ENCODE peak calls at places on chromosome 22, in nine cellular contexts. One of them, this sample, is unnamed.
A peak's percentile ranks its signal among the peaks of the same experiment; 100 is the strongest.

GRCh38 chr22:26756675-26757293 is 99.4 kb downstream of the MIAT start:
- DNase-seq in GM23248: peak; percentile 87
- DNase-seq in PC-9: no peak
- DNase-seq in PC-3: peak; percentile 37
- DNase-seq in H1: peak; percentile 98
- DNase-seq in MM.1S: peak; percentile 33
- DNase-seq in GM23338: peak; percentile 84
- DNase-seq in HCT116: peak; percentile 8
- DNase-seq in neural progenitor cell: peak; percentile 84
- DNase-seq in this sample: no peak

GRCh38 chr22:49178246-49179005 is 649.2 kb downstream of the BRD1 start:
- DNase-seq in GM23248: no peak
- DNase-seq in PC-9: no peak
- DNase-seq in PC-3: no peak
- DNase-seq in H1: no peak
- DNase-seq in MM.1S: no peak
- DNase-seq in GM23338: no peak
- DNase-seq in HCT116: no peak
- DNase-seq in neural progenitor cell: no peak
- DNase-seq in this sample: no peak

GRCh38 chr22:47148956-47149748 is 386.7 kb downstream of the TBC1D22A start:
- DNase-seq in GM23248: no peak
- DNase-seq in PC-9: no peak
- DNase-seq in PC-3: no peak
- DNase-seq in H1: no peak
- DNase-seq in MM.1S: no peak
- DNase-seq in GM23338: no peak
- DNase-seq in HCT116: no peak
- DNase-seq in neural progenitor cell: no peak
- DNase-seq in this sample: no peak

GRCh38 chr22:18998998-18999397 is 62.9 kb upstream of the PRODH start:
- DNase-seq in GM23248: peak; percentile 5
- DNase-seq in PC-9: no peak
- DNase-seq in PC-3: no peak
- DNase-seq in H1: peak; percentile 92
- DNase-seq in MM.1S: no peak
- DNase-seq in GM23338: peak; percentile 92
- DNase-seq in HCT116: no peak
- DNase-seq in neural progenitor cell: peak; percentile 80
- DNase-seq in this sample: no peak

GRCh38 chr22:19176732-19177131 is 1.8 kb downstream of the SLC25A1 start:
- DNase-seq in GM23248: no peak
- DNase-seq in PC-9: no peak
- DNase-seq in PC-3: no peak
- DNase-seq in H1: no peak
- DNase-seq in MM.1S: no peak
- DNase-seq in GM23338: no peak
- DNase-seq in HCT116: no peak
- DNase-seq in neural progenitor cell: peak; percentile 6
- DNase-seq in this sample: no peak

GRCh38 chr22:46067159-46068111 is 82.9 kb upstream of the PPARA start:
- DNase-seq in GM23248: peak; percentile 56
- DNase-seq in PC-9: no peak
- DNase-seq in PC-3: peak; percentile 36
- DNase-seq in H1: no peak
- DNase-seq in MM.1S: no peak
- DNase-seq in GM23338: no peak
- DNase-seq in HCT116: no peak
- DNase-seq in neural progenitor cell: no peak
- DNase-seq in this sample: no peak

GRCh38 chr22:32534252-32535215 is 59.9 kb downstream of the FBXO7 start:
- DNase-seq in GM23248: peak; percentile 85
- DNase-seq in PC-9: no peak
- DNase-seq in PC-3: no peak
- DNase-seq in H1: no peak
- DNase-seq in MM.1S: no peak
- DNase-seq in GM23338: no peak
- DNase-seq in HCT116: no peak
- DNase-seq in neural progenitor cell: no peak
- DNase-seq in this sample: no peak

GRCh38 chr22:27577570-27577969 is 224.0 kb downstream of the MN1 start:
- DNase-seq in GM23248: no peak
- DNase-seq in PC-9: no peak
- DNase-seq in PC-3: no peak
- DNase-seq in H1: no peak
- DNase-seq in MM.1S: no peak
- DNase-seq in GM23338: no peak
- DNase-seq in HCT116: no peak
- DNase-seq in neural progenitor cell: no peak
- DNase-seq in this sample: no peak

GRCh38 chr22:34696557-34696956 is 369.4 kb upstream of the ISX start:
- DNase-seq in GM23248: peak; percentile 1
- DNase-seq in PC-9: no peak
- DNase-seq in PC-3: no peak
- DNase-seq in H1: peak; percentile 45
- DNase-seq in MM.1S: no peak
- DNase-seq in GM23338: peak; percentile 74
- DNase-seq in HCT116: no peak
- DNase-seq in neural progenitor cell: peak; percentile 70
- DNase-seq in this sample: no peak

GRCh38 chr22:24503137-24503850 is 8.2 kb downstream of the UPB1 start:
- DNase-seq in GM23248: peak; percentile 85
- DNase-seq in PC-9: peak; percentile 55
- DNase-seq in PC-3: peak; percentile 47
- DNase-seq in H1: peak; percentile 83
- DNase-seq in MM.1S: peak; percentile 55
- DNase-seq in GM23338: peak; percentile 83
- DNase-seq in HCT116: peak; percentile 34
- DNase-seq in neural progenitor cell: peak; percentile 66
- DNase-seq in this sample: no peak

GRCh38 chr22:46071451-46072029 is 78.8 kb upstream of the PPARA start:
- DNase-seq in GM23248: peak; percentile 97
- DNase-seq in PC-9: peak; percentile 80
- DNase-seq in PC-3: peak; percentile 89
- DNase-seq in H1: peak; percentile 76
- DNase-seq in MM.1S: peak; percentile 58
- DNase-seq in GM23338: peak; percentile 59
- DNase-seq in HCT116: peak; percentile 80
- DNase-seq in neural progenitor cell: peak; percentile 74
- DNase-seq in this sample: no peak

GRCh38 chr22:33005476-33005875 is 52.7 kb downstream of the SYN3 start:
- DNase-seq in GM23248: no peak
- DNase-seq in PC-9: no peak
- DNase-seq in PC-3: no peak
- DNase-seq in H1: peak; percentile 7
- DNase-seq in MM.1S: no peak
- DNase-seq in GM23338: no peak
- DNase-seq in HCT116: no peak
- DNase-seq in neural progenitor cell: no peak
- DNase-seq in this sample: no peak

GRCh38 chr22:47367993-47368945 is 605.8 kb downstream of the TBC1D22A start:
- DNase-seq in GM23248: no peak
- DNase-seq in PC-9: no peak
- DNase-seq in PC-3: no peak
- DNase-seq in H1: no peak
- DNase-seq in MM.1S: no peak
- DNase-seq in GM23338: no peak
- DNase-seq in HCT116: no peak
- DNase-seq in neural progenitor cell: no peak
- DNase-seq in this sample: no peak

GRCh38 chr22:26428515-26429457 is at the start of gene ASPHD2:
- DNase-seq in GM23248: peak; percentile 80
- DNase-seq in PC-9: no peak
- DNase-seq in PC-3: peak; percentile 33
- DNase-seq in H1: peak; percentile 75
- DNase-seq in MM.1S: peak; percentile 80
- DNase-seq in GM23338: peak; percentile 84
- DNase-seq in HCT116: no peak
- DNase-seq in neural progenitor cell: peak; percentile 93
- DNase-seq in this sample: no peak

GRCh38 chr22:46830001-46830715 is 67.7 kb downstream of the TBC1D22A start:
- DNase-seq in GM23248: peak; percentile 86
- DNase-seq in PC-9: no peak
- DNase-seq in PC-3: peak; percentile 84
- DNase-seq in H1: peak; percentile 37
- DNase-seq in MM.1S: no peak
- DNase-seq in GM23338: no peak
- DNase-seq in HCT116: no peak
- DNase-seq in neural progenitor cell: no peak
- DNase-seq in this sample: peak; percentile 55

GRCh38 chr22:17368727-17369552 is at the start of gene CECR2:
- DNase-seq in GM23248: no peak
- DNase-seq in PC-9: no peak
- DNase-seq in PC-3: no peak
- DNase-seq in H1: peak; percentile 84
- DNase-seq in MM.1S: peak; percentile 42
- DNase-seq in GM23338: peak; percentile 85
- DNase-seq in HCT116: peak; percentile 34
- DNase-seq in neural progenitor cell: peak; percentile 95
- DNase-seq in this sample: no peak
- TF ChIP-seq EZH2 in GM23248: no peak
- TF ChIP-seq EZH2 in PC-9: no peak
- TF ChIP-seq EZH2 in PC-3: peak; percentile 84
- TF ChIP-seq EZH2 in H1: no peak
- TF ChIP-seq EZH2 in MM.1S: no peak
- TF ChIP-seq EZH2 in GM23338: no peak
- TF ChIP-seq EZH2 in HCT116: no peak
- TF ChIP-seq EZH2 in neural progenitor cell: no peak
- TF ChIP-seq EZH2 in this sample: peak; percentile 95

GRCh38 chr22:42298746-42299145 is 28.3 kb upstream of the TCF20 start:
- DNase-seq in GM23248: no peak
- DNase-seq in PC-9: no peak
- DNase-seq in PC-3: no peak
- DNase-seq in H1: no peak
- DNase-seq in MM.1S: no peak
- DNase-seq in GM23338: no peak
- DNase-seq in HCT116: no peak
- DNase-seq in neural progenitor cell: no peak
- DNase-seq in this sample: no peak

GRCh38 chr22:42294034-42294985 is 23.9 kb upstream of the TCF20 start:
- DNase-seq in GM23248: peak; percentile 60
- DNase-seq in PC-9: no peak
- DNase-seq in PC-3: peak; percentile 23
- DNase-seq in H1: peak; percentile 92
- DNase-seq in MM.1S: no peak
- DNase-seq in GM23338: peak; percentile 92
- DNase-seq in HCT116: no peak
- DNase-seq in neural progenitor cell: peak; percentile 93
- DNase-seq in this sample: no peak

GRCh38 chr22:42297778-42298177 is 27.3 kb upstream of the TCF20 start:
- DNase-seq in GM23248: no peak
- DNase-seq in PC-9: no peak
- DNase-seq in PC-3: no peak
- DNase-seq in H1: no peak
- DNase-seq in MM.1S: no peak
- DNase-seq in GM23338: no peak
- DNase-seq in HCT116: no peak
- DNase-seq in neural progenitor cell: no peak
- DNase-seq in this sample: no peak

GRCh38 chr22:42296381-42296853 is 26.0 kb upstream of the TCF20 start:
- DNase-seq in GM23248: no peak
- DNase-seq in PC-9: no peak
- DNase-seq in PC-3: no peak
- DNase-seq in H1: no peak
- DNase-seq in MM.1S: no peak
- DNase-seq in GM23338: peak; percentile 66
- DNase-seq in HCT116: no peak
- DNase-seq in neural progenitor cell: no peak
- DNase-seq in this sample: no peak

GRCh38 chr22:42296883-42297282 is 26.4 kb upstream of the TCF20 start:
- DNase-seq in GM23248: no peak
- DNase-seq in PC-9: no peak
- DNase-seq in PC-3: no peak
- DNase-seq in H1: no peak
- DNase-seq in MM.1S: no peak
- DNase-seq in GM23338: no peak
- DNase-seq in HCT116: no peak
- DNase-seq in neural progenitor cell: no peak
- DNase-seq in this sample: no peak
- H3K27me3 ChIP-seq in GM23248: no peaks in the 10 kb centered on the region
- H3K27me3 ChIP-seq in PC-9: no peaks in the 10 kb centered on the region
- H3K27me3 ChIP-seq in PC-3: no peaks in the 10 kb centered on the region
- H3K27me3 ChIP-seq in H1: no peaks in the 10 kb centered on the region
- H3K27me3 ChIP-seq in MM.1S: peaks cover 12% of the 10 kb centered on the region
- H3K27me3 ChIP-seq in GM23338: no peaks in the 10 kb centered on the region
- H3K27me3 ChIP-seq in HCT116: no peaks in the 10 kb centered on the region
- H3K27me3 ChIP-seq in neural progenitor cell: no peaks in the 10 kb centered on the region
- H3K27me3 ChIP-seq in this sample: peaks cover 3% of the 10 kb centered on the region

DNA sequence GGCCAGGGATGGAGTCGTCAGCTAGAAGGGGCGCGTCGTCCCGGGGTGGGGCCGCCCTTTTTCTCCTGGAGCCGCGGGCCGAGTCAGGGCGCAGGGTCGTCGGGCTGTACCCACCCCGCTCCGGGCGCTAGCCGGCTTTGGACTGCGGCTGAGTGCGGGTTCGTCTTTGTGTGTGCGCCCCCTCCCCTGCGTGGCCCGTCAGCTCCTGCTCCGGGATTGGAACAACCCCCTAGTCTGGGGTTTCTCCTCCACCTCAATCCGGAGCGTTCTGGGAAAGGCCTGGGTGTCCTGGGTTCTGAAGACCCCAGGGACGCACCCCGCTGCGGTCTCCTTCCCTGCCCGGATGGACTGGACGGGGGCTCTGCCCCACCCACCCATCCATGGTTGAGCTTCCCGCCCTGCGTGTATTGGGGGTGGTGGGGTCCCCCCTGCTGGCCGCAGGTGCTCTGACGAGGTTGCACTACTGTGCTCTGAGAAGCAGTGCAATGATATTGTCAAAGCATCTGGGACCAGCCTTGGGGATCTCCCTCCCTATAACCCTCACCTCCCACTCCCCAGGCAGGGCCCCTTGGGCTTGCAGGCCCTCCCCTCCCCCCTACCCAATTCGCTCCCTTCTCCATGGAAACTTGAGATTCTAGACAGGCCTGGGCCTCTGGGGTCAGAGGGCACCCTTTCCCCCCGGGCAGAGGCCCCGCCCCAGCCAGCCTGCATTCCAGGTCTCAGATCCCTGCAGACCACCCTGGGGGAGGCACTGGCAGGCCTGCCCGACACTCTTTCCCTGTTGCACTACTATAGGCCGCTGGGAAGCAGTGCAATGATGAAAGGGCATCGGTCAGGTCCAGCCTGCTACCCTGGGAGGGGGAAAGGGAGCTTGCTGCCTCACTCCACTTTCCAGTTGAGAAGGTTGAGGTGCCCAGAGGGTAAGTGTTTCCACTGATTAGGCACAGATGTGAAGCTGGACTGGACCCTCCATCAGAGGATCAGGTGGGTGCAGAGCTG is 10.7 kb downstream of the SDF2L1 start:
- DNase-seq in GM23248: no peak
- DNase-seq in PC-9: no peak
- DNase-seq in PC-3: no peak
- DNase-seq in H1: peak; percentile 67
- DNase-seq in MM.1S: no peak
- DNase-seq in GM23338: peak; percentile 66
- DNase-seq in HCT116: no peak
- DNase-seq in neural progenitor cell: peak; percentile 92
- DNase-seq in this sample: no peak
- H2AFZ ChIP-seq in GM23248: peak overlapping the region; percentile 97
- H2AFZ ChIP-seq in PC-9: peak overlapping the region; percentile 87
- H2AFZ ChIP-seq in PC-3: peak overlapping the region; percentile 98
- H2AFZ ChIP-seq in H1: no peak overlapping the region
- H2AFZ ChIP-seq in MM.1S: peak overlapping the region; percentile 100
- H2AFZ ChIP-seq in GM23338: peak overlapping the region; percentile 73
- H2AFZ ChIP-seq in HCT116: no peak overlapping the region
- H2AFZ ChIP-seq in neural progenitor cell: no peak overlapping the region
- H2AFZ ChIP-seq in this sample: peak overlapping the region; percentile 88

GRCh38 chr22:50529416-50530279 is at the start of gene TYMP:
- DNase-seq in GM23248: peak; percentile 82
- DNase-seq in PC-9: no peak
- DNase-seq in PC-3: peak; percentile 40
- DNase-seq in H1: peak; percentile 72
- DNase-seq in MM.1S: no peak
- DNase-seq in GM23338: peak; percentile 43
- DNase-seq in HCT116: no peak
- DNase-seq in neural progenitor cell: peak; percentile 44
- DNase-seq in this sample: no peak
- TF ChIP-seq EZH2 in GM23248: no peak
- TF ChIP-seq EZH2 in PC-9: no peak
- TF ChIP-seq EZH2 in PC-3: no peak
- TF ChIP-seq EZH2 in H1: peak; percentile 80
- TF ChIP-seq EZH2 in MM.1S: no peak
- TF ChIP-seq EZH2 in GM23338: peak; percentile 68
- TF ChIP-seq EZH2 in HCT116: no peak
- TF ChIP-seq EZH2 in neural progenitor cell: peak; percentile 91
- TF ChIP-seq EZH2 in this sample: no peak

This sample was measured in keratinocyte.